ENCODE peak calls at places on chromosomes 7 and 10, in nine cellular contexts. B is AG04450; D is activated T-helper 1 cell treated with anti-CD3 and anti-CD28 coated beads, Interleukin-2, amount 50 U/mL, for 16 hours; C is uterus; R is AG09309; F is stimulated activated CD8-positive, alpha-beta memory T cell treated with anti-CD3 and anti-CD28 coated beads, Interleukin-7, amount 100 ng/mL, for 1 hour; W is tibial nerve; H is EH; Y is stomach. X is an unnamed sample.

GRCh38 chr10:115950320-115950719 is 322.7 kb downstream of the GFRA1 start:
- DNase-seq in B (no peak), F (no peak), W (no peak), Y (no peak), C (no peak), R (peak; percentile 37), H (peak; percentile 84), D (no peak), X (no peak)

GRCh38 chr7:98681496-98681895 is 64.4 kb downstream of the NPTX2 start:
- DNase-seq in C (no peak), D (no peak), F (no peak), W (no peak), B (no peak), R (no peak), Y (no peak), H (no peak), X (no peak)

GRCh38 chr10:98225000-98225399 is 43.0 kb downstream of the LOXL4 start:
- DNase-seq in Y (no peak), H (peak; percentile 57), C (no peak), R (no peak), D (no peak), W (no peak), F (no peak), B (no peak), X (no peak)

GRCh38 chr10:127813290-127813689 is 76.3 kb downstream of the FOXI2 start:
- DNase-seq in C (no peak), D (no peak), W (no peak), Y (no peak), B (no peak), R (no peak), H (no peak), F (no peak), X (no peak)

GRCh38 chr7:105012503-105013282 is 1.3 kb upstream of the KMT2E start:
- DNase-seq in F (peak; percentile 100), C (peak; percentile 99), D (peak; percentile 100), W (peak; percentile 100), B (peak; percentile 97), H (peak; percentile 99), R (peak; percentile 96), Y (peak; percentile 100), X (peak; percentile 97)

GRCh38 chr7:95104739-95105138 is 197.3 kb downstream of the PPP1R9A start:
- DNase-seq in Y (no peak), D (no peak), C (peak; percentile 67), W (no peak), F (no peak), R (no peak), H (no peak), B (no peak), X (no peak)

GRCh38 chr7:138962561-138963270 is 18.5 kb downstream of the KIAA1549 start:
- DNase-seq in D (no peak), W (no peak), H (no peak), Y (no peak), F (no peak), R (no peak), C (no peak), B (no peak), X (peak; percentile 93)

GRCh38 chr7:57769958-57770357 is 320.0 kb downstream of the ZNF716 start:
- DNase-seq in F (no peak), H (no peak), B (no peak), C (no peak), D (no peak), Y (no peak), R (no peak), W (no peak), X (no peak)

GRCh38 chr10:7590271-7590670 is 76.5 kb downstream of the ITIH5 start:
- DNase-seq in F (no peak), R (no peak), B (no peak), W (no peak), H (no peak), D (no peak), C (no peak), Y (no peak), X (no peak)

GRCh38 chr7:157874208-157874816 is 537.5 kb downstream of the DNAJB6 start:
- DNase-seq in R (no peak), F (no peak), H (no peak), B (no peak), C (no peak), Y (no peak), D (no peak), W (no peak), X (no peak)

GRCh38 chr7:117012284-117013174 is 59.2 kb downstream of the ST7 start:
- DNase-seq in F (no peak), B (no peak), W (no peak), C (no peak), Y (no peak), R (no peak), D (no peak), H (peak; percentile 53), X (no peak)

GRCh38 chr10:128864554-128865300 is 602.3 kb upstream of the MGMT start:
- DNase-seq in B (no peak), W (peak; percentile 3), H (no peak), D (no peak), F (no peak), R (no peak), C (peak; percentile 3), Y (no peak), X (no peak)

GRCh38 chr7:92831716-92832622 is 4.4 kb downstream of the CDK6 start:
- DNase-seq in F (no peak), C (no peak), D (no peak), B (peak; percentile 86), R (peak; percentile 76), Y (no peak), W (no peak), H (peak; percentile 95), X (no peak)

GRCh38 chr7:79553811-79554555 is 100.5 kb upstream of the MAGI2 start:
- DNase-seq in B (no peak), H (peak; percentile 42), Y (no peak), C (no peak), F (no peak), R (peak; percentile 21), W (no peak), D (no peak), X (no peak)

GRCh38 chr10:58781873-58782488 is 269.3 kb downstream of the BICC1 start:
- DNase-seq in F (no peak), B (no peak), W (peak; percentile 65), H (peak; percentile 59), Y (no peak), C (no peak), D (no peak), R (no peak), X (peak; percentile 50)

GRCh38 chr7:117873056-117873932 is at the start of gene CTTNBP2:
- DNase-seq in Y (peak; percentile 45), H (peak; percentile 44), B (no peak), D (no peak), R (peak; percentile 2), C (peak; percentile 50), F (no peak), W (peak; percentile 25), X (peak; percentile 5)

GRCh38 chr10:127886371-127887051 is 6.2 kb downstream of the CLRN3 start:
- DNase-seq in W (no peak), H (no peak), F (no peak), C (no peak), B (no peak), D (no peak), Y (no peak), R (no peak), X (no peak)

GRCh38 chr10:15504101-15504840 is 133.2 kb upstream of the FAM171A1 start:
- DNase-seq in D (no peak), R (peak; percentile 23), F (no peak), C (no peak), Y (no peak), W (no peak), B (no peak), H (peak; percentile 84), X (no peak)

GRCh38 chr7:75950111-75950681 is 35.2 kb downstream of the POR start:
- DNase-seq in F (no peak), C (no peak), D (no peak), Y (no peak), R (no peak), H (no peak), W (no peak), B (no peak), X (no peak)

GRCh38 chr10:73601486-73601921 is 10.4 kb upstream of the USP54 start:
- DNase-seq in Y (peak; percentile 68), W (no peak), F (no peak), C (no peak), D (no peak), H (peak; percentile 26), B (no peak), R (no peak), X (no peak)

GRCh38 chr7:101410743-101411476 is 48.2 kb downstream of the COL26A1 start:
- DNase-seq in C (no peak), R (no peak), F (peak; percentile 15), Y (peak; percentile 41), W (no peak), B (no peak), D (no peak), H (peak; percentile 48), X (peak; percentile 12)

GRCh38 chr7:30331338-30331737 is 46.9 kb downstream of the ZNRF2 start:
- DNase-seq in Y (no peak), W (no peak), H (peak; percentile 43), D (no peak), C (no peak), F (no peak), R (no peak), B (no peak), X (no peak)

GRCh38 chr10:22479419-22479818 is 134.1 kb downstream of the SPAG6 start:
- DNase-seq in C (no peak), F (no peak), H (peak; percentile 5), R (no peak), B (no peak), Y (no peak), D (no peak), W (no peak), X (no peak)

GRCh38 chr10:132114953-132115520 is 49.3 kb downstream of the JAKMIP3 start:
- DNase-seq in Y (no peak), B (no peak), H (no peak), W (no peak), C (no peak), F (no peak), D (no peak), R (no peak), X (no peak)

GRCh38 chr10:78911533-78912340 is 157.0 kb upstream of the ZMIZ1 start:
- DNase-seq in B (no peak), R (no peak), C (no peak), H (no peak), D (no peak), F (no peak), Y (no peak), W (no peak), X (no peak)

GRCh38 chr7:17132726-17133125 is 165.7 kb upstream of the AHR start:
- DNase-seq in C (no peak), W (no peak), H (no peak), F (no peak), B (no peak), Y (no peak), D (no peak), R (no peak), X (no peak)

GRCh38 chr10:122186822-122187810 is 84.0 kb upstream of the BTBD16 start:
- DNase-seq in H (no peak), W (no peak), F (no peak), D (no peak), R (no peak), B (no peak), Y (no peak), C (no peak), X (no peak)

GRCh38 chr7:158850390-158851174 is 5.8 kb upstream of the DYNC2I1 start:
- DNase-seq in C (no peak), Y (no peak), B (no peak), R (no peak), W (no peak), F (no peak), D (no peak), H (peak; percentile 20), X (no peak)

GRCh38 chr7:24713039-24713793 is 44.0 kb downstream of the GSDME start:
- DNase-seq in H (no peak), W (no peak), F (no peak), D (no peak), B (no peak), Y (no peak), R (no peak), C (no peak), X (no peak)

GRCh38 chr7:46784746-46785145 is 797.2 kb downstream of the TNS3 start:
- DNase-seq in F (no peak), R (peak; percentile 49), W (no peak), Y (no peak), D (no peak), H (peak; percentile 78), C (no peak), B (no peak), X (no peak)

GRCh38 chr7:395643-396042 is 105.7 kb downstream of the FOXL3 start:
- DNase-seq in C (no peak), D (no peak), B (no peak), H (no peak), Y (no peak), F (no peak), R (no peak), W (no peak), X (no peak)